ENCODE peak calls at places on chromosome 13, in four cellular contexts. J is astrocyte of the spinal cord; V is lower lobe of right lung; A is stimulated activated naive CD8-positive, alpha-beta T cell treated with anti-CD3 and anti-CD28 coated beads, Interleukin-15, Interleukin-2, amounts not matched to agents 100 U/mL and 50 U/mL, for 24 hours. D is an unnamed sample.

GRCh38 chr13:21355304-21355703 is 103.8 kb downstream of the ZDHHC20 start:
- DNase-seq in J (no peak), V (no peak), A (no peak), D (no peak)

GRCh38 chr13:43783820-43784219 is 3.0 kb downstream of the ENOX1 start:
- DNase-seq in J (peak), V (no peak), A (no peak), D (no peak)

GRCh38 chr13:110127986-110128511 is 178.9 kb downstream of the COL4A1 start:
- DNase-seq in J (peak), V (no peak), A (no peak), D (no peak)

GRCh38 chr13:20647758-20648157 is 55.7 kb upstream of the IL17D start:
- DNase-seq in J (no peak), V (no peak), A (no peak), D (no peak)

GRCh38 chr13:66994498-66995365 is 235.4 kb downstream of the PCDH9 start:
- DNase-seq in J (no peak), V (no peak), A (no peak), D (no peak)

GRCh38 chr13:53250272-53250875 is 221.8 kb downstream of the OLFM4 start:
- DNase-seq in J (peak), V (no peak), A (peak), D (no peak)

GRCh38 chr13:110233181-110233641 is 73.7 kb downstream of the COL4A1 start:
- DNase-seq in J (peak), V (no peak), A (no peak), D (no peak)

GRCh38 chr13:31204592-31204991 is 4.8 kb downstream of the B3GLCT start:
- DNase-seq in J (peak), V (no peak), A (no peak), D (no peak)

GRCh38 chr13:30850204-30850866 is 55.7 kb upstream of the MEDAG start:
- DNase-seq in J (no peak), V (no peak), A (no peak), D (no peak)

GRCh38 chr13:100254002-100254401 is 165.1 kb downstream of the PCCA start:
- DNase-seq in J (no peak), V (no peak), A (no peak), D (no peak)

GRCh38 chr13:113851480-113851803 is 12.4 kb downstream of the GAS6 start:
- DNase-seq in J (no peak), V (no peak), A (no peak), D (no peak)

GRCh38 chr13:98977568-98978270 is at the start of gene DOCK9:
- DNase-seq in J (peak), V (peak), A (no peak), D (no peak)

GRCh38 chr13:46593403-46593802 is 40.4 kb downstream of the LRCH1 start:
- DNase-seq in J (no peak), V (no peak), A (peak), D (no peak)

D was measured in chondrocyte.